ENCODE peak calls at places on chromosome X, in seven cellular contexts. P is brain microvascular endothelial cell, Q is AG10803, Z is thyroid gland, W is lung, T is fibroblast of lung, G is fibroblast of the aortic adventitia. L is an unnamed sample.

GRCh38 chrX:154472685-154473632 is 6.1 kb downstream of the LAGE3 start:
- DNase-seq in P (no peak), Q (no peak), Z (no peak), W (no peak), T (no peak), G (no peak), L (no peak)

GRCh38 chrX:20487227-20487626 is 220.5 kb upstream of the RPS6KA3 start:
- DNase-seq in P (peak; percentile 24), Q (no peak), Z (no peak), W (no peak), T (no peak), G (peak; percentile 40), L (peak; percentile 43)

GRCh38 chrX:123860506-123860840 is 620 bp downstream of the XIAP start:
- DNase-seq in P (no peak), Q (peak; percentile 32), Z (no peak), W (no peak), T (peak; percentile 58), G (peak; percentile 50), L (no peak)

GRCh38 chrX:102517331-102517730 is 792 bp upstream of the TMSB15A start:
- DNase-seq in P (peak; percentile 6), Q (peak; percentile 1), Z (no peak), W (no peak), T (peak; percentile 46), G (peak; percentile 34), L (peak; percentile 37)

GRCh38 chrX:118724775-118725174 is 2.6 kb upstream of the IL13RA1 start:
- DNase-seq in P (peak; percentile 31), Q (no peak), Z (no peak), W (no peak), T (peak; percentile 42), G (peak; percentile 34), L (peak; percentile 35)

GRCh38 chrX:53435997-53436396 is 1.8 kb upstream of the HSD17B10 start:
- DNase-seq in P (peak; percentile 53), Q (peak; percentile 56), Z (peak; percentile 56), W (peak; percentile 65), T (peak; percentile 64), G (peak; percentile 71), L (peak; percentile 71)

GRCh38 chrX:17634542-17635207 is 102.6 kb upstream of the SCML1 start:
- DNase-seq in P (no peak), Q (no peak), Z (no peak), W (no peak), T (no peak), G (no peak), L (no peak)

GRCh38 chrX:40099046-40099968 is 1.5 kb upstream of the BCOR start:
- DNase-seq in P (no peak), Q (no peak), Z (peak; percentile 47), W (no peak), T (no peak), G (no peak), L (no peak)

GRCh38 chrX:776061-776460 is 145.5 kb downstream of the SHOX start:
- DNase-seq in P (no peak), Q (no peak), Z (no peak), W (no peak), T (no peak), G (no peak), L (no peak)

GRCh38 chrX:26845051-26845450 is 618.1 kb downstream of the PPP4R3C start:
- DNase-seq in P (peak; percentile 59), Q (peak; percentile 0), Z (no peak), W (no peak), T (peak; percentile 84), G (peak; percentile 52), L (peak; percentile 21)

GRCh38 chrX:43970528-43970927 is 2.7 kb downstream of the NDP start:
- DNase-seq in P (no peak), Q (peak; percentile 37), Z (no peak), W (no peak), T (no peak), G (no peak), L (peak; percentile 81)

GRCh38 chrX:128816919-128817318 is 706.4 kb downstream of the SMARCA1 start:
- DNase-seq in P (no peak), Q (no peak), Z (no peak), W (no peak), T (no peak), G (no peak), L (no peak)

GRCh38 chrX:23764183-23764582 is 18.8 kb upstream of the SAT1 start:
- DNase-seq in P (no peak), Q (no peak), Z (no peak), W (no peak), T (no peak), G (no peak), L (no peak)

GRCh38 chrX:40164751-40165150 is 67.0 kb upstream of the BCOR start:
- DNase-seq in P (no peak), Q (no peak), Z (no peak), W (no peak), T (no peak), G (no peak), L (no peak)

GRCh38 chrX:10833299-10834169 is 213.1 kb upstream of the MID1 start:
- DNase-seq in P (no peak), Q (peak; percentile 25), Z (peak; percentile 59), W (peak; percentile 43), T (no peak), G (peak; percentile 55), L (peak; percentile 24)

GRCh38 chrX:72073614-72074013 is 58.1 kb downstream of the RTL5 start:
- DNase-seq in P (no peak), Q (no peak), Z (no peak), W (no peak), T (no peak), G (no peak), L (no peak)

GRCh38 chrX:72071213-72071612 is 60.5 kb downstream of the RTL5 start:
- DNase-seq in P (no peak), Q (no peak), Z (no peak), W (no peak), T (no peak), G (no peak), L (no peak)

GRCh38 chrX:72069380-72070160 is 62.1 kb downstream of the RTL5 start:
- DNase-seq in P (no peak), Q (no peak), Z (peak; percentile 25), W (no peak), T (peak; percentile 3), G (no peak), L (no peak)
- H3K4me3 ChIP-seq in P (peak overlapping the region; percentile 29), Q (no peak overlapping the region), Z (no peak overlapping the region), W (no peak overlapping the region), T (no peak overlapping the region), G (no peak overlapping the region), L (no peak overlapping the region)

DNA sequence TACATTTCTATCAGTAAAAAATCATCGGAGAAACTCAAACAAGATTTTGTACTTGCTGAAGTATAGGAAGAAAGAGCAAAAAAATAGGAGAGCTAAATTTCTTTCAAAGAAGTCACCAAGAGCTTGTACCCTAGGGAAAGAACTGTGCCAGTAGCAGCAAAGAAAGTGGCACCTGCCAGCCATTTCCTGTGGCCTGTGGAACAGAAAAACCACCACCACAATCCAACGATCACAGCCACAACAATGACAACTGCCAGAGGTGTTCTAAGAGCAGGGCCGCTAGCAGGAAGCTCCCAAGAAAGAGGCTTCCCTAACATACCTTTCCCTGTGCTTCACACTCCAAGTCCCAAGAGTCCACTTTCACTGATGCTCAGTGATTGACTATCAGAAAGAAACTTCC is 266.1 kb upstream of the GPC4 start:
- DNase-seq in P (no peak), Q (no peak), Z (no peak), W (no peak), T (no peak), G (no peak), L (no peak)
- TF ChIP-seq CTCF in P (no peak), Q (no peak), Z (no peak), W (no peak), T (no peak), G (no peak), L (no peak)

DNA sequence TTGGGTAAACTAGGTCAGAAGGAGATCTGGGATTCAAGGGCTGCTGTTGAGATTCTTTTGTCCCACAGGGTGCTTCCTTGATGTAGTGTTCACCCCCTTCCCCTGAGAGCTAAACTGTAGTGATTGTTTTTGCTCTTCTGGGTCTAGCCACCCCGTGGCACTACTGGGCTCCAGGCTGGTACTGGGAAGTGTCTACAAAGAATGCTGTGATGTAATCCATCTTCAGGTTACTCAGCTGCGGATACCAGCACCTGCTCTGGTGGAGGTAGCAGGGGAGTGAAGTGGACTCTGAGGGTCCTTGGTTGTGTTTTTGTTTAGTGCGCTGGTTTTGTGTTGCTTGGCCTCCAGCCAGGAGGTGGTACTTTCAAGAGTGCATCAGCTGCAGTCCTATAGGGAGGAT is 365.5 kb downstream of the ZNF674 start:
- DNase-seq in P (no peak), Q (no peak), Z (no peak), W (no peak), T (no peak), G (no peak), L (no peak)
- H3K4me3 ChIP-seq in P (no peak overlapping the region), Q (no peak overlapping the region), Z (no peak overlapping the region), W (no peak overlapping the region), T (no peak overlapping the region), G (no peak overlapping the region), L (no peak overlapping the region)

GRCh38 chrX:131548994-131549393 is 5.1 kb downstream of the OR13H1 start:
- DNase-seq in P (no peak), Q (no peak), Z (no peak), W (no peak), T (no peak), G (no peak), L (peak; percentile 2)
- TF ChIP-seq CTCF in P (no peak), Q (no peak), Z (no peak), W (no peak), T (no peak), G (no peak), L (no peak)

GRCh38 chrX:148499638-148500427 is 584 bp upstream of the AFF2 start:
- DNase-seq in P (no peak), Q (no peak), Z (no peak), W (no peak), T (no peak), G (no peak), L (no peak)

GRCh38 chrX:148501121-148502066 is 977 bp downstream of the AFF2 start:
- DNase-seq in P (no peak), Q (peak; percentile 0), Z (peak; percentile 5), W (no peak), T (no peak), G (no peak), L (no peak)

GRCh38 chrX:148498067-148498466 is 2.4 kb upstream of the AFF2 start:
- DNase-seq in P (no peak), Q (no peak), Z (no peak), W (no peak), T (no peak), G (no peak), L (no peak)

GRCh38 chrX:148504412-148504950 is 4.1 kb downstream of the AFF2 start:
- DNase-seq in P (no peak), Q (no peak), Z (no peak), W (no peak), T (no peak), G (no peak), L (no peak)

DNA sequence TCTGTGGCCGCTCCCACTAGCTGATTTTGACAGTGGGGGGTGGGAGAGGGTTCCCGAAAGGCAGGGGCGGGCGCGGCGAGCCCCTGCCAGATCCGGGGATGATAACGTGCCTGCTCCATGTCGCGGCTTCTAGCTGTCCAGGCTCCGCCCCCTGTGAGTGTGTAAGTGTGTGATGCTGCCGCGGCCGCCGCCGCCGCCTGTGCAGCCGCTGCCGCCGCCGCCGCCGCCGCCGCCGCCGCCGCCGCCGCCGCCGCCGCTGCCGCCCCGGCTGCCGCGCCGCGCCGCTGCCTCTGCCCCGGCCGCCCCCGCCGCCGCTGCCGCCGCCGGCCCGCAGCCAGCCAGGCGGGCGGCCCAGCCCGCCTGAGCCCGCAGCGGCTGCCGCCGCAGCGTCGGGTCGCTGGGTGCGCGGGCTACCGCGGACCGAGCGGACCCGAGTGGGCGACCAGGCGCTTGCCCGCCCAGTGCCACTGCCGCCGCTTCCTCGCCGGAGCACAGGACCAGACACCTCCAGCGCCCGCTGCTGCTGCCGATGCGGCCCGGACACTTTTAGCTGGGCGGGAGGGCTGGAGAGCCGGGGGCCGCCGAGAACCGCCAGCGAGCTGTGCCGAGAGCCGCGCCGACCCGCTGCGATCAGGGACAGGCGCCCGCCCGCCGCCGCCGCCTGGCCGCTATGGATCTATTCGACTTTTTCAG is at the start of gene AFF2:
- DNase-seq in P (peak; percentile 4), Q (peak; percentile 33), Z (peak; percentile 41), W (peak; percentile 29), T (peak; percentile 16), G (peak; percentile 26), L (peak; percentile 2)
- H3K4me3 ChIP-seq in P (peak within 1 kb of the TSS; percentile 50), Q (peak within 1 kb of the TSS; percentile 60), Z (peak within 1 kb of the TSS; percentile 5), W (peak within 1 kb of the TSS; percentile 22), T (peak within 1 kb of the TSS; percentile 36), G (peak within 1 kb of the TSS; percentile 62), L (no peak within 1 kb of the TSS)